ENCODE peak calls at places on chromosomes 13 and 19, in seven cellular contexts. Z, E, T, Y, V, A and F are unnamed samples.

GRCh38 chr13:98039964-98040363 is 86.5 kb downstream of the IPO5 start:
- DNase-seq in T (no peak), Y (no peak), V (peak; percentile 43), E (no peak), A (no peak), Z (no peak), F (no peak)

GRCh38 chr19:55670280-55671053 is 4.6 kb upstream of the EPN1 start:
- DNase-seq in T (no peak), A (no peak), E (peak; percentile 20), V (no peak), Z (no peak), Y (peak; percentile 33), F (no peak)

GRCh38 chr19:50244695-50245094 is 41.3 kb downstream of the MYH14 start:
- DNase-seq in A (no peak), E (no peak), V (peak; percentile 53), Y (no peak), T (no peak), Z (no peak), F (no peak)

GRCh38 chr13:44305845-44306244 is 67.8 kb upstream of the SERP2 start:
- DNase-seq in Z (peak; percentile 12), V (peak; percentile 19), Y (peak; percentile 48), T (peak; percentile 28), A (no peak), E (no peak), F (no peak)

GRCh38 chr13:28239374-28239773 is 101.0 kb downstream of the PAN3 start:
- DNase-seq in T (no peak), V (no peak), E (peak; percentile 87), A (no peak), Z (no peak), Y (no peak), F (no peak)

GRCh38 chr13:112966776-112967175 is 2.2 kb upstream of the MCF2L start:
- DNase-seq in Z (no peak), Y (no peak), A (no peak), T (no peak), V (no peak), E (no peak), F (no peak)

GRCh38 chr19:11496391-11497163 is 9.1 kb downstream of the ZNF653 start:
- DNase-seq in Y (peak; percentile 48), V (peak; percentile 89), E (peak; percentile 88), Z (peak; percentile 67), T (peak; percentile 84), A (peak; percentile 81), F (peak; percentile 84)

GRCh38 chr19:7614859-7615741 is 14.2 kb downstream of the XAB2 start:
- DNase-seq in Y (no peak), V (no peak), Z (no peak), A (no peak), T (no peak), E (no peak), F (no peak)

GRCh38 chr13:59157181-59157580 is 1006.5 kb downstream of the DIAPH3 start:
- DNase-seq in Z (no peak), V (no peak), E (no peak), T (no peak), Y (no peak), A (no peak), F (no peak)

GRCh38 chr19:48290341-48290922 is 20.6 kb downstream of the ZNF114 start:
- DNase-seq in Y (peak; percentile 42), E (peak; percentile 46), A (no peak), T (no peak), Z (peak; percentile 55), V (peak; percentile 90), F (no peak)

GRCh38 chr13:30796132-30796832 is 60.9 kb downstream of the ALOX5AP start:
- DNase-seq in A (no peak), Y (peak; percentile 29), E (peak; percentile 63), V (no peak), T (peak; percentile 83), Z (peak; percentile 62), F (no peak)

GRCh38 chr19:262125-262524 is 29.1 kb downstream of the PLPP2 start:
- DNase-seq in Z (no peak), T (no peak), V (no peak), A (no peak), Y (no peak), E (no peak), F (no peak)

GRCh38 chr13:27270594-27271520 is at the start of gene RASL11A:
- DNase-seq in Z (peak; percentile 68), V (peak; percentile 95), Y (peak; percentile 87), T (peak; percentile 87), E (peak; percentile 91), A (peak; percentile 36), F (peak; percentile 83)

GRCh38 chr13:112596220-112596619 is 8.3 kb upstream of the TUBGCP3 start:
- DNase-seq in A (no peak), E (peak; percentile 17), T (no peak), V (no peak), Z (no peak), Y (no peak), F (no peak)

GRCh38 chr19:53132231-53132991 is at the start of gene ZNF415:
- DNase-seq in A (no peak), T (peak; percentile 60), V (peak; percentile 98), Z (peak; percentile 86), E (peak; percentile 83), Y (peak; percentile 35), F (peak; percentile 89)

GRCh38 chr19:55482128-55482961 is 2.6 kb upstream of the NAT14 start:
- DNase-seq in Z (no peak), V (peak; percentile 64), E (no peak), T (no peak), Y (no peak), A (no peak), F (no peak)

GRCh38 chr13:107734891-107735620 is 480.3 kb downstream of the LIG4 start:
- DNase-seq in T (no peak), V (no peak), Z (no peak), A (no peak), E (peak; percentile 3), Y (no peak), F (no peak)

GRCh38 chr19:13060964-13061927 is 41.4 kb downstream of the LYL1 start:
- DNase-seq in T (peak; percentile 95), Z (peak; percentile 74), E (peak; percentile 82), V (peak; percentile 95), A (peak; percentile 59), Y (peak; percentile 79), F (peak; percentile 87)

GRCh38 chr19:13057147-13057572 is 45.5 kb downstream of the LYL1 start:
- DNase-seq in T (peak; percentile 34), Y (peak; percentile 17), V (no peak), A (no peak), E (no peak), Z (no peak), F (no peak)

GRCh38 chr19:13060233-13060963 is 42.3 kb downstream of the LYL1 start:
- DNase-seq in Y (no peak), A (no peak), E (peak; percentile 58), V (no peak), T (no peak), Z (no peak), F (no peak)

GRCh38 chr19:13057744-13058143 is 44.9 kb downstream of the LYL1 start:
- DNase-seq in Y (peak; percentile 44), T (no peak), A (no peak), Z (no peak), E (peak; percentile 62), V (no peak), F (no peak)

DNA sequence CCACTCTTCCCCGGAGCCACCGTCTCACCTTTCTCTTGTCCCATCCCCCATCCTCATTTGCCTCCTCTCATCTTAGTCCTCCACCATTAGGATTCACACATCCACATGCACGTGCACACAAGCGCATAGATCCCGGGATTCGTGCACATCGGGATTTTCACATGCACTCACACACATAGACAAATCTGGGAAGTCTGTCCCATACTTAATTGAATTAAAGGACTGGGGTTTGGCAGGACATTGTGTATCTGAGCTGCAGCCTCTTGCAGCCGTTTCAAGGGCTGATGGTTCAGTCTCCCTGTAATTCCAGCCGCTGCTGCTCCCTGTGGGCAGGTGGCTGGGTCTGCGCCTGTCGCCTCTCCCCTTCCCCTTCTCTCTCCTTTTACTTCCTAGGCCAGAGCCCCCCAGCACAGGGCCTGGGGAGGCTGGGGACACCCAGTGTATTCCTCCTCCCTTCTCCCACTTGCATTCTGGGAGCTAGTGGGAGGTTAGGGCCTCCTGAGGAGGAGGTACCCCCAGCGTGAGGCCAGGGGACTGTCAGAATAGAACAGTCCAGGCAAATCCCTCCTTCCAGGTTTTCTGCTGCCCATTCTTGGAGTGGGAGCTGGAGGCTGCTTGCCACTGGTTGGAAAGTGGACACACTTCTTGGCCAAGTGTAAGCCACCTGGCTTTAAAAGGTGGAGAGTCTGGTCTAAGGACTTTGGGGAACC is 43.6 kb downstream of the LYL1 start:
- DNase-seq in A (no peak), V (no peak), E (no peak), Z (no peak), Y (no peak), T (no peak), F (no peak)
- H3K4me1 ChIP-seq in A (peaks cover 77% of the 10 kb centered on the region), V (peaks cover 65% of the 10 kb centered on the region), E (peaks cover 27% of the 10 kb centered on the region), Z (peaks cover 11% of the 10 kb centered on the region), Y (peaks cover 45% of the 10 kb centered on the region), T (peaks cover 52% of the 10 kb centered on the region), F (peaks cover 98% of the 10 kb centered on the region)

DNA sequence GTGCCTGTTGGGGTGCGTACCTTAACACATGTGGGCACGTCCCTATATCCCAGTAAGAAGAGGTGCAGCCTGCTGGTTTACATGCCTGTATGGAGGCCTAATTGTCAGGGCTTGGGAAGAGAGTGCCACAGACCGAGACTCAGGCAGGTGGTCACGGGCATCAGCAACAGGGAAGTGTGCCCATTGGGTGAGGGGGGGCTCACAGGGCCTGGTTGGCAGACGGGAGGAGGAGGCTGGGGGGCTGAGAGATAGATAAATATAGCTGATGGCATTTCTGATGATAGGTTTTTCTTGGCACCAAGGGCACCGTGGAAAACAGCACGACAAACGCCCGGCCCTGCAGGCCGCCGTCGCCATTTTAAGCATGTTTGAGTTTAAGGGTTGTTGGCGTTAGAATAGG is 37.6 kb downstream of the NFIX start:
- DNase-seq in E (no peak), V (no peak), Z (no peak), A (no peak), T (no peak), Y (no peak), F (no peak)
- H3K27ac ChIP-seq in E (no peak overlapping the region), V (no peak overlapping the region), Z (peak overlapping the region; percentile 71), A (peak overlapping the region; percentile 18), T (peak overlapping the region; percentile 71), Y (no peak overlapping the region), F (peak overlapping the region; percentile 99)

GRCh38 chr19:17830567-17831418 is 9.5 kb upstream of the INSL3 start:
- DNase-seq in E (peak; percentile 67), T (peak; percentile 94), V (peak; percentile 95), Y (peak; percentile 47), Z (peak; percentile 94), A (peak; percentile 91), F (peak; percentile 42)
- TF ChIP-seq CTCF in E (no peak), T (no peak), V (no peak), Y (no peak), Z (no peak), A (no peak), F (no peak)

DNA sequence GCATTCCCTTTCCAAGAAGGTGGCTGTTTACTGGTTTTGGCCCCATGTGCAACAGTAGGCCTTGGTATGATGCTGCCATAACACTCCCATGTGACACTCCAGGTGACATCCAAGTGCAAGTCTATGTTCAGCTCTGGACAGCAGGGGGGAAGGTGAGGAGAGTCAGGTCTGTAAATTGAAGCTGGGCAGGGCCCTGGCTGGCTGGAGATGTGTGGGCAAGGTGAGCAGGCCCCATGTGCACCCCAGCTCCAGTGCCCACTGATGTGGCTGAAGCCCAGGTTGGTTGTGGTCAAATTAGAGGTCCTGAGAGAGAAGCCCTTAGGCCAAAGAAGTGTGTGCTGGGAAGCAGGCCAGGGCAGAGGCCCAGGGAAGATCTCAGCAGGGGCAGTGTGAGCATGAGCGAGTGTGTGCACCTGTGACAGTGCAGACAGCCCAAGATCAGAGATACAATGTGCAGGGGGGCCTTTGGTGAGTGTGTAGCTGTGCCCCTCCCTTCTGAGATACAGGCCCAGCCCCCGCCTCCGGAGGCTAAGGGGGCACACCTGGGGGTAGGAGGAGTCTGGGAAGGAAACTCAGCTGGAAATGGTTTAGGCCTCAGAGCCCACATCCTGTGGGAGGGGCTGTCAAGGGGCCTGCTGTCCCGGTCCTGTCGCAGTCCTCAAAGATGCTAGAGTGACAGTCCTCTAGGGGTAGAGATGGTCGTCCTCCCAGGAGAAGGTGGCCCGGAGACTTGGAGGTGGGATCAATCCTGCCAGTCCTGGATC is 18.6 kb downstream of the DEDD2 start:
- DNase-seq in Z (no peak), Y (no peak), E (no peak), V (peak; percentile 32), T (no peak), A (no peak), F (no peak)
- H3K4me1 ChIP-seq in Z (peaks cover 12% of the 10 kb centered on the region), Y (no peaks in the 10 kb centered on the region), E (no peaks in the 10 kb centered on the region), V (peaks cover 15% of the 10 kb centered on the region), T (peaks cover 4% of the 10 kb centered on the region), A (peaks cover 35% of the 10 kb centered on the region), F (no peaks in the 10 kb centered on the region)